ENCODE peak calls at places on chromosomes 4 and X, in seven cellular contexts. S is SK-N-SH, U is HCT116, B is GM12878, K is K562, M is H1, J is HepG2. Y is an unnamed sample.

GRCh38 chr4:5470318-5470889 is 238.0 kb downstream of the EVC2 start:
- DNase-seq in S (no peak), M (no peak), U (no peak), J (no peak), B (no peak), K (no peak), Y (no peak)

GRCh38 chrX:72100051-72100755 is 31.5 kb downstream of the RTL5 start:
- DNase-seq in U (no peak), S (no peak), J (no peak), M (no peak), B (no peak), K (no peak), Y (no peak)

GRCh38 chr4:102757681-102758080 is 3.1 kb downstream of the MANBA start:
- DNase-seq in S (no peak), U (no peak), K (no peak), J (peak), B (no peak), M (no peak), Y (peak)

GRCh38 chr4:26178874-26179273 is 141.9 kb upstream of the RBPJ start:
- DNase-seq in K (no peak), U (no peak), B (no peak), M (no peak), J (no peak), S (no peak), Y (no peak)

GRCh38 chrX:15515931-15516330 is 15.3 kb downstream of the BMX start:
- DNase-seq in M (no peak), U (no peak), J (no peak), K (peak), S (no peak), B (no peak), Y (no peak)

GRCh38 chr4:1564535-1565375 is 119.4 kb downstream of the FAM53A start:
- DNase-seq in M (no peak), K (no peak), J (no peak), S (no peak), U (no peak), B (no peak), Y (no peak)

GRCh38 chr4:2794707-2795557 is 2.0 kb downstream of the SH3BP2 start:
- DNase-seq in U (no peak), S (no peak), B (no peak), K (no peak), M (no peak), J (no peak), Y (no peak)

GRCh38 chr4:54913751-54914526 is 211.5 kb downstream of the KDR start:
- DNase-seq in M (no peak), B (no peak), U (no peak), J (peak), K (no peak), S (no peak), Y (no peak)

GRCh38 chr4:38949416-38950051 is 81.9 kb downstream of the FAM114A1 start:
- DNase-seq in M (no peak), K (no peak), U (no peak), B (no peak), J (no peak), S (no peak), Y (no peak)

GRCh38 chr4:3518941-3519340 is 13.3 kb downstream of the LRPAP1 start:
- DNase-seq in S (no peak), K (no peak), B (no peak), J (no peak), M (no peak), U (no peak), Y (no peak)

GRCh38 chrX:53435997-53436396 is 1.8 kb upstream of the HSD17B10 start:
- DNase-seq in U (peak), B (peak), M (peak), S (peak), K (peak), J (peak), Y (peak)

GRCh38 chr4:182091128-182091527 is 152.1 kb upstream of the TENM3 start:
- DNase-seq in J (no peak), B (no peak), K (no peak), U (no peak), S (no peak), M (no peak), Y (no peak)

GRCh38 chr4:40301592-40301991 is 33.5 kb upstream of the CHRNA9 start:
- DNase-seq in S (no peak), M (no peak), K (no peak), J (no peak), U (no peak), B (peak), Y (no peak)

GRCh38 chr4:150586162-150586561 is 4.2 kb downstream of the MAB21L2 start:
- DNase-seq in U (no peak), B (no peak), J (no peak), M (no peak), S (no peak), K (no peak), Y (no peak)

GRCh38 chr4:39469429-39470077 is 10.7 kb downstream of the LIAS start:
- DNase-seq in K (peak), U (peak), S (peak), B (peak), M (no peak), J (peak), Y (no peak)

GRCh38 chrX:139929876-139930275 is 3.0 kb downstream of the ATP11C start:
- DNase-seq in U (no peak), J (peak), B (no peak), S (no peak), K (no peak), M (no peak), Y (no peak)

GRCh38 chrX:30971761-30972603 is 82.9 kb upstream of the TAB3 start:
- DNase-seq in B (no peak), M (no peak), S (peak), U (no peak), K (peak), J (peak), Y (peak)

GRCh38 chrX:30979271-30979670 is 90.2 kb upstream of the TAB3 start:
- DNase-seq in J (peak), S (no peak), U (no peak), M (no peak), B (no peak), K (no peak), Y (no peak)

GRCh38 chrX:30975467-30975866 is 86.4 kb upstream of the TAB3 start:
- DNase-seq in K (no peak), S (no peak), B (no peak), J (peak), M (no peak), U (no peak), Y (no peak)

DNA sequence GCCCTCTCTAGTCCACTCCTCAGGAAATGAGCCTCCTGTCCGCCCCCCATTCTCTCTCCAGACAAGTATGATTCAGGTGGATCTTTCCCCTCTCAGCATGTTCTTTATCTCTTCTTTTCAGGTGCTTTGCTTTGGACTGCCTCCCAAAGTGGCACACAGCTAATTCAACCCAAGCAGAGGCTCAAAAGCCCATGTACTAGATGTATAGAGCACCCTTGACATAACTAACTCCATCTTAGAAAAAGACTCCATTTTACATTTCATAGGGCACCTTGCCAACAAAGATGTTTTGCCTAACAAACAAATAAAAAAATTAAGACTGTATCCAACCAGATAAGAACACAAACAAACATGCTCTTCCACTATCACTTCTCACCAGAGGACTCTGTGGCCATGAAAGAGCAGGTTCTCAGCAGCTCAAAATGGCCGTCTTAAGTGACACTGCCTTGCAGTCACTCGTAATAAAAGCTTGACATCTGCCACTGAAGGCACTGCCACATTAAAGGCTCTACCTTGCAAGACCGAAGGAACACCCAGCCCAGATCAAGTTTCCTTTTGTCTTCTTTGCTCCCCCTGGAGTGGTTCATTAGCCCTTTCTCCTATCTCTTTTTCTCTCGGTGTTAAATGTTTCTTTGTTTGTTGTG is 84.9 kb upstream of the TAB3 start:
- DNase-seq in B (no peak), K (peak), J (no peak), S (no peak), U (no peak), M (no peak), Y (no peak)
- TF ChIP-seq JUND in B (no peak), K (no peak), J (no peak), S (no peak), U (no peak), M (no peak), Y (no peak)

GRCh38 chr4:99021386-99021785 is 25.9 kb downstream of the METAP1 start:
- DNase-seq in B (no peak), J (no peak), S (no peak), M (no peak), U (no peak), K (no peak), Y (no peak)
- TF ChIP-seq JUND in B (no peak), J (no peak), S (no peak), M (no peak), U (no peak), K (no peak), Y (no peak)

DNA sequence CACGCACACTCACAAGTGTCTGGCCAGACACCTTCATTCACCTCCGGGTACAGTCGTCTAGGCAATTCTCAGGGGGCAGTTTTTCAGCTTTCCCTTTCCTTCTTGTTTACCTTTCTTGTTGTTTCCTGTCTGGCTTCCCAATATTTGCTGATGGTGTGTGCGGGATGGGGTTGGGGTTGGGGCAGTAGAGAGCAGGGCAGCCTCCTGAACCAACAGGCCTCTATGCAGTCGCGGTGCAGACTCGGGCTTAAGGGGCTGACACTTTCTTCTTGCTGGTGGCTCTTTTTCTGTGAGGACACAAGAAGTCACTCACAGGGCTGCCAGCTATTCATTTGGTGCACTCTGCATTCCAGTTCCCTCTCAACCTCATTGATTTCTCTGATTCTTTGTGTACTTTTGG is 56.4 kb downstream of the NBDY start:
- DNase-seq in K (no peak), U (no peak), J (no peak), S (no peak), B (no peak), M (no peak), Y (peak)
- TF ChIP-seq JUND in K (no peak), U (no peak), J (no peak), S (no peak), B (no peak), M (no peak), Y (no peak)

DNA sequence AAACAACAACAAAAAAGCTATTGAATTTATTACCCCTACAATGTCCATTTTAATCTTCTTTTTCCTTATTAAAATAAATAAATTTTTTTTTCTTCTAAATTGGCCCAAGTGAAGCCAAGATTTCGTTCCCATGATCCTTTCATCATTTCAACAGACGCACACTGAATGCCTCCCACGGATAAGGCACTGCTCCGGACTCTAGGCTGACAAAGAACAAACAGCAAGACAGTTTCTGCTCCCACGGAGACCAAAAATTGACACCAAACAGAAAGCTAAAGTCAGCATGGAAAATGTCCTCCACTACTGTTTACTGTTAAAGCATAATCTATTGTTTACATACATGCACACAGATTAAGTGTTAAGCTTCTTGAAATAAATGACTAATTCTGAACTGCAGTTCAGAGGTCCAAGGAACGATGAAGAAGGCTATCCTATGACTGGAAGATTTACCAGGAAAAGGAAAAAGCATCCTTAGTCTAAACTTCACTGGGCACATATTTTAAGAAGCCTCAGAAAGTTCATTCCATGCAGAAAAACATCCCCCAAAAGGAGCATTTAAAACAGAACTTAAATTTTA is 199.6 kb downstream of the AASDH start:
- DNase-seq in K (no peak), S (no peak), U (no peak), B (no peak), M (no peak), J (no peak), Y (no peak)
- TF ChIP-seq JUND in K (no peak), S (no peak), U (no peak), B (no peak), M (no peak), J (no peak), Y (no peak)

DNA sequence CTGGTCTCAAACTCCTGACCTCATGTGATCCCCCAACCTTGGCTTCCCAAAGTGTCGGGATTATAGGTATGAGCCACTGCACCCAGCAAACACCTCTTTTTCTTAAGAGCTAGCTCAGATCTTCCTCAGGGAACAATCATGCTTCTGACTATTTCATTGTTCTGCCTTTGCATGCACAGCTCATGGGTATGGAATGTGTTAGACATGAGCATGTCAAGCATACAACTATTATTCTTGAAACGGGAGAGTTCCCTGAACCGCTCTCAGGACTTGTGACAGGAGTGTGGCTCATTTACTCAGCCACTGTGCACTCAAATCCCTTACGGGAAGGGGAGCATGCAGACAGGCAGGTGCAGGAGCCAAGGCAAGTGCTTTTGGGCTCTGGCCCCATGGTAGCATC is 231.7 kb upstream of the TAPT1 start:
- DNase-seq in K (no peak), B (no peak), S (no peak), M (no peak), J (no peak), U (no peak), Y (no peak)
- TF ChIP-seq JUND in K (no peak), B (no peak), S (no peak), M (no peak), J (no peak), U (no peak), Y (no peak)

Y was measured in T47D.